ENCODE peak calls at places on chromosome 17, in eight cellular contexts. One of them, this sample, is unnamed.

GRCh38 chr17:4010754-4011153 is 46.5 kb upstream of the ATP2A3 start:
- DNase-seq in hippocampal formation: no peak
- DNase-seq in cardiac septum: no peak
- DNase-seq in CD4-positive, alpha-beta T cell: no peak
- DNase-seq in activated CD4-positive, alpha-beta T cell treated with anti-CD3 and anti-CD28 coated beads for 1 hour: no peak
- DNase-seq in brain microvascular endothelial cell: no peak
- DNase-seq in activated T-helper 1 cell treated with Interleukin-2 at 50 U/mL for 16 hours: no peak
- DNase-seq in lower leg skin: no peak
- DNase-seq in this sample: no peak

GRCh38 chr17:4369557-4370230 is 3.2 kb upstream of the UBE2G1 start:
- DNase-seq in hippocampal formation: no peak
- DNase-seq in activated CD4-positive, alpha-beta T cell treated with anti-CD3 and anti-CD28 coated beads for 1 hour: no peak
- DNase-seq in cardiac septum: no peak
- DNase-seq in activated T-helper 1 cell treated with Interleukin-2 at 50 U/mL for 16 hours: no peak
- DNase-seq in CD4-positive, alpha-beta T cell: no peak
- DNase-seq in lower leg skin: no peak
- DNase-seq in brain microvascular endothelial cell: no peak
- DNase-seq in this sample: no peak

GRCh38 chr17:7631398-7632380 is 1.8 kb downstream of the SHBG start:
- DNase-seq in CD4-positive, alpha-beta T cell: no peak
- DNase-seq in activated CD4-positive, alpha-beta T cell treated with anti-CD3 and anti-CD28 coated beads for 1 hour: no peak
- DNase-seq in activated T-helper 1 cell treated with Interleukin-2 at 50 U/mL for 16 hours: no peak
- DNase-seq in hippocampal formation: no peak
- DNase-seq in lower leg skin: no peak
- DNase-seq in brain microvascular endothelial cell: no peak
- DNase-seq in cardiac septum: no peak
- DNase-seq in this sample: no peak

GRCh38 chr17:78237403-78238012 is 6.1 kb downstream of the TMEM235 start:
- DNase-seq in cardiac septum: no peak
- DNase-seq in brain microvascular endothelial cell: no peak
- DNase-seq in CD4-positive, alpha-beta T cell: no peak
- DNase-seq in activated T-helper 1 cell treated with Interleukin-2 at 50 U/mL for 16 hours: no peak
- DNase-seq in activated CD4-positive, alpha-beta T cell treated with anti-CD3 and anti-CD28 coated beads for 1 hour: no peak
- DNase-seq in hippocampal formation: peak
- DNase-seq in lower leg skin: no peak
- DNase-seq in this sample: no peak

GRCh38 chr17:70447588-70447987 is 278.3 kb downstream of the KCNJ2 start:
- DNase-seq in brain microvascular endothelial cell: no peak
- DNase-seq in activated T-helper 1 cell treated with Interleukin-2 at 50 U/mL for 16 hours: no peak
- DNase-seq in hippocampal formation: no peak
- DNase-seq in activated CD4-positive, alpha-beta T cell treated with anti-CD3 and anti-CD28 coated beads for 1 hour: no peak
- DNase-seq in lower leg skin: no peak
- DNase-seq in CD4-positive, alpha-beta T cell: no peak
- DNase-seq in cardiac septum: no peak
- DNase-seq in this sample: no peak

GRCh38 chr17:8124350-8125195 is 667 bp upstream of the HES7 start:
- DNase-seq in cardiac septum: no peak
- DNase-seq in activated T-helper 1 cell treated with Interleukin-2 at 50 U/mL for 16 hours: no peak
- DNase-seq in brain microvascular endothelial cell: no peak
- DNase-seq in activated CD4-positive, alpha-beta T cell treated with anti-CD3 and anti-CD28 coated beads for 1 hour: no peak
- DNase-seq in hippocampal formation: no peak
- DNase-seq in lower leg skin: no peak
- DNase-seq in CD4-positive, alpha-beta T cell: no peak
- DNase-seq in this sample: no peak

GRCh38 chr17:50199651-50200446 is 1.6 kb downstream of the COL1A1 start:
- DNase-seq in hippocampal formation: no peak
- DNase-seq in activated CD4-positive, alpha-beta T cell treated with anti-CD3 and anti-CD28 coated beads for 1 hour: peak
- DNase-seq in CD4-positive, alpha-beta T cell: peak
- DNase-seq in cardiac septum: peak
- DNase-seq in activated T-helper 1 cell treated with Interleukin-2 at 50 U/mL for 16 hours: peak
- DNase-seq in brain microvascular endothelial cell: peak
- DNase-seq in lower leg skin: peak
- DNase-seq in this sample: peak

GRCh38 chr17:70310251-70310672 is 140.9 kb downstream of the KCNJ2 start:
- DNase-seq in activated CD4-positive, alpha-beta T cell treated with anti-CD3 and anti-CD28 coated beads for 1 hour: no peak
- DNase-seq in CD4-positive, alpha-beta T cell: no peak
- DNase-seq in brain microvascular endothelial cell: no peak
- DNase-seq in activated T-helper 1 cell treated with Interleukin-2 at 50 U/mL for 16 hours: no peak
- DNase-seq in cardiac septum: no peak
- DNase-seq in hippocampal formation: no peak
- DNase-seq in lower leg skin: no peak
- DNase-seq in this sample: peak

GRCh38 chr17:78434455-78435329 is 56.2 kb downstream of the PGS1 start:
- DNase-seq in CD4-positive, alpha-beta T cell: no peak
- DNase-seq in activated T-helper 1 cell treated with Interleukin-2 at 50 U/mL for 16 hours: no peak
- DNase-seq in hippocampal formation: no peak
- DNase-seq in brain microvascular endothelial cell: no peak
- DNase-seq in activated CD4-positive, alpha-beta T cell treated with anti-CD3 and anti-CD28 coated beads for 1 hour: no peak
- DNase-seq in cardiac septum: no peak
- DNase-seq in lower leg skin: no peak
- DNase-seq in this sample: no peak

GRCh38 chr17:42315402-42316156 is 27.3 kb downstream of the STAT5A start:
- DNase-seq in brain microvascular endothelial cell: no peak
- DNase-seq in hippocampal formation: no peak
- DNase-seq in activated T-helper 1 cell treated with Interleukin-2 at 50 U/mL for 16 hours: no peak
- DNase-seq in cardiac septum: no peak
- DNase-seq in activated CD4-positive, alpha-beta T cell treated with anti-CD3 and anti-CD28 coated beads for 1 hour: no peak
- DNase-seq in lower leg skin: no peak
- DNase-seq in CD4-positive, alpha-beta T cell: no peak
- DNase-seq in this sample: no peak

GRCh38 chr17:41439375-41439774 is 1.4 kb downstream of the KRT38 start:
- DNase-seq in hippocampal formation: no peak
- DNase-seq in activated T-helper 1 cell treated with Interleukin-2 at 50 U/mL for 16 hours: no peak
- DNase-seq in lower leg skin: no peak
- DNase-seq in activated CD4-positive, alpha-beta T cell treated with anti-CD3 and anti-CD28 coated beads for 1 hour: no peak
- DNase-seq in cardiac septum: no peak
- DNase-seq in CD4-positive, alpha-beta T cell: no peak
- DNase-seq in brain microvascular endothelial cell: no peak
- DNase-seq in this sample: no peak

GRCh38 chr17:43517161-43517560 is 29.0 kb downstream of the ETV4 start:
- DNase-seq in brain microvascular endothelial cell: peak
- DNase-seq in CD4-positive, alpha-beta T cell: no peak
- DNase-seq in activated T-helper 1 cell treated with Interleukin-2 at 50 U/mL for 16 hours: no peak
- DNase-seq in activated CD4-positive, alpha-beta T cell treated with anti-CD3 and anti-CD28 coated beads for 1 hour: no peak
- DNase-seq in cardiac septum: no peak
- DNase-seq in lower leg skin: peak
- DNase-seq in hippocampal formation: no peak
- DNase-seq in this sample: no peak

GRCh38 chr17:4933646-4934045 is 1.6 kb downstream of the GP1BA start:
- DNase-seq in cardiac septum: no peak
- DNase-seq in brain microvascular endothelial cell: no peak
- DNase-seq in lower leg skin: no peak
- DNase-seq in CD4-positive, alpha-beta T cell: no peak
- DNase-seq in activated CD4-positive, alpha-beta T cell treated with anti-CD3 and anti-CD28 coated beads for 1 hour: no peak
- DNase-seq in activated T-helper 1 cell treated with Interleukin-2 at 50 U/mL for 16 hours: no peak
- DNase-seq in hippocampal formation: no peak
- DNase-seq in this sample: no peak

GRCh38 chr17:17350491-17351355 is 47.5 kb downstream of the NT5M start:
- DNase-seq in brain microvascular endothelial cell: peak
- DNase-seq in activated T-helper 1 cell treated with Interleukin-2 at 50 U/mL for 16 hours: no peak
- DNase-seq in hippocampal formation: no peak
- DNase-seq in lower leg skin: peak
- DNase-seq in activated CD4-positive, alpha-beta T cell treated with anti-CD3 and anti-CD28 coated beads for 1 hour: no peak
- DNase-seq in CD4-positive, alpha-beta T cell: no peak
- DNase-seq in cardiac septum: peak
- DNase-seq in this sample: no peak

GRCh38 chr17:49259663-49260010 is 29.1 kb upstream of the PHOSPHO1 start:
- DNase-seq in activated CD4-positive, alpha-beta T cell treated with anti-CD3 and anti-CD28 coated beads for 1 hour: no peak
- DNase-seq in cardiac septum: peak
- DNase-seq in CD4-positive, alpha-beta T cell: no peak
- DNase-seq in hippocampal formation: no peak
- DNase-seq in activated T-helper 1 cell treated with Interleukin-2 at 50 U/mL for 16 hours: no peak
- DNase-seq in lower leg skin: no peak
- DNase-seq in brain microvascular endothelial cell: no peak
- DNase-seq in this sample: no peak

GRCh38 chr17:9021985-9022552 is 759 bp downstream of the NTN1 start:
- DNase-seq in activated CD4-positive, alpha-beta T cell treated with anti-CD3 and anti-CD28 coated beads for 1 hour: no peak
- DNase-seq in activated T-helper 1 cell treated with Interleukin-2 at 50 U/mL for 16 hours: no peak
- DNase-seq in cardiac septum: no peak
- DNase-seq in hippocampal formation: no peak
- DNase-seq in brain microvascular endothelial cell: no peak
- DNase-seq in lower leg skin: peak
- DNase-seq in CD4-positive, alpha-beta T cell: no peak
- DNase-seq in this sample: peak

GRCh38 chr17:12896386-12896785 is 107.1 kb downstream of the ARHGAP44 start:
- DNase-seq in lower leg skin: no peak
- DNase-seq in brain microvascular endothelial cell: no peak
- DNase-seq in activated T-helper 1 cell treated with Interleukin-2 at 50 U/mL for 16 hours: no peak
- DNase-seq in hippocampal formation: no peak
- DNase-seq in CD4-positive, alpha-beta T cell: no peak
- DNase-seq in activated CD4-positive, alpha-beta T cell treated with anti-CD3 and anti-CD28 coated beads for 1 hour: no peak
- DNase-seq in cardiac septum: no peak
- DNase-seq in this sample: no peak

GRCh38 chr17:54744750-54745149 is 155.9 kb upstream of the TOM1L1 start:
- DNase-seq in activated CD4-positive, alpha-beta T cell treated with anti-CD3 and anti-CD28 coated beads for 1 hour: no peak
- DNase-seq in activated T-helper 1 cell treated with Interleukin-2 at 50 U/mL for 16 hours: no peak
- DNase-seq in hippocampal formation: no peak
- DNase-seq in cardiac septum: no peak
- DNase-seq in lower leg skin: no peak
- DNase-seq in brain microvascular endothelial cell: no peak
- DNase-seq in CD4-positive, alpha-beta T cell: no peak
- DNase-seq in this sample: no peak

GRCh38 chr17:46045639-46046038 is 46.6 kb downstream of the STH start:
- DNase-seq in cardiac septum: no peak
- DNase-seq in lower leg skin: no peak
- DNase-seq in hippocampal formation: no peak
- DNase-seq in activated T-helper 1 cell treated with Interleukin-2 at 50 U/mL for 16 hours: no peak
- DNase-seq in activated CD4-positive, alpha-beta T cell treated with anti-CD3 and anti-CD28 coated beads for 1 hour: no peak
- DNase-seq in brain microvascular endothelial cell: no peak
- DNase-seq in CD4-positive, alpha-beta T cell: no peak
- DNase-seq in this sample: peak

GRCh38 chr17:45902892-45903346 is 8.6 kb downstream of the MAPT start:
- DNase-seq in activated CD4-positive, alpha-beta T cell treated with anti-CD3 and anti-CD28 coated beads for 1 hour: no peak
- DNase-seq in cardiac septum: no peak
- DNase-seq in activated T-helper 1 cell treated with Interleukin-2 at 50 U/mL for 16 hours: no peak
- DNase-seq in hippocampal formation: no peak
- DNase-seq in lower leg skin: no peak
- DNase-seq in brain microvascular endothelial cell: no peak
- DNase-seq in CD4-positive, alpha-beta T cell: no peak
- DNase-seq in this sample: no peak

GRCh38 chr17:32185875-32186274 is 43.6 kb downstream of the RHOT1 start:
- DNase-seq in lower leg skin: no peak
- DNase-seq in activated CD4-positive, alpha-beta T cell treated with anti-CD3 and anti-CD28 coated beads for 1 hour: no peak
- DNase-seq in hippocampal formation: no peak
- DNase-seq in cardiac septum: no peak
- DNase-seq in brain microvascular endothelial cell: no peak
- DNase-seq in CD4-positive, alpha-beta T cell: no peak
- DNase-seq in activated T-helper 1 cell treated with Interleukin-2 at 50 U/mL for 16 hours: no peak
- DNase-seq in this sample: no peak

GRCh38 chr17:57954421-57955182 is 610 bp downstream of the CUEDC1 start:
- DNase-seq in CD4-positive, alpha-beta T cell: no peak
- DNase-seq in lower leg skin: peak
- DNase-seq in activated CD4-positive, alpha-beta T cell treated with anti-CD3 and anti-CD28 coated beads for 1 hour: no peak
- DNase-seq in brain microvascular endothelial cell: no peak
- DNase-seq in cardiac septum: peak
- DNase-seq in activated T-helper 1 cell treated with Interleukin-2 at 50 U/mL for 16 hours: no peak
- DNase-seq in hippocampal formation: peak
- DNase-seq in this sample: peak

GRCh38 chr17:65664296-65664695 is 102.8 kb upstream of the AXIN2 start:
- DNase-seq in activated CD4-positive, alpha-beta T cell treated with anti-CD3 and anti-CD28 coated beads for 1 hour: no peak
- DNase-seq in lower leg skin: no peak
- DNase-seq in activated T-helper 1 cell treated with Interleukin-2 at 50 U/mL for 16 hours: no peak
- DNase-seq in cardiac septum: no peak
- DNase-seq in hippocampal formation: no peak
- DNase-seq in brain microvascular endothelial cell: peak
- DNase-seq in CD4-positive, alpha-beta T cell: no peak
- DNase-seq in this sample: no peak

GRCh38 chr17:6153416-6153815 is 83.2 kb downstream of the WSCD1 start:
- DNase-seq in lower leg skin: no peak
- DNase-seq in activated T-helper 1 cell treated with Interleukin-2 at 50 U/mL for 16 hours: no peak
- DNase-seq in cardiac septum: no peak
- DNase-seq in activated CD4-positive, alpha-beta T cell treated with anti-CD3 and anti-CD28 coated beads for 1 hour: no peak
- DNase-seq in CD4-positive, alpha-beta T cell: no peak
- DNase-seq in hippocampal formation: no peak
- DNase-seq in brain microvascular endothelial cell: no peak
- DNase-seq in this sample: no peak

GRCh38 chr17:81519284-81520020 is 6.9 kb upstream of the ACTG1 start:
- DNase-seq in cardiac septum: peak
- DNase-seq in activated T-helper 1 cell treated with Interleukin-2 at 50 U/mL for 16 hours: peak
- DNase-seq in hippocampal formation: no peak
- DNase-seq in activated CD4-positive, alpha-beta T cell treated with anti-CD3 and anti-CD28 coated beads for 1 hour: peak
- DNase-seq in CD4-positive, alpha-beta T cell: peak
- DNase-seq in lower leg skin: no peak
- DNase-seq in brain microvascular endothelial cell: no peak
- DNase-seq in this sample: peak

GRCh38 chr17:80941171-80941570 is 50.5 kb upstream of the CHMP6 start:
- DNase-seq in activated CD4-positive, alpha-beta T cell treated with anti-CD3 and anti-CD28 coated beads for 1 hour: no peak
- DNase-seq in cardiac septum: no peak
- DNase-seq in hippocampal formation: no peak
- DNase-seq in brain microvascular endothelial cell: no peak
- DNase-seq in CD4-positive, alpha-beta T cell: no peak
- DNase-seq in lower leg skin: no peak
- DNase-seq in activated T-helper 1 cell treated with Interleukin-2 at 50 U/mL for 16 hours: no peak
- DNase-seq in this sample: no peak

GRCh38 chr17:44197980-44198720 is 1.5 kb downstream of the ATXN7L3 start:
- DNase-seq in activated CD4-positive, alpha-beta T cell treated with anti-CD3 and anti-CD28 coated beads for 1 hour: no peak
- DNase-seq in activated T-helper 1 cell treated with Interleukin-2 at 50 U/mL for 16 hours: peak
- DNase-seq in brain microvascular endothelial cell: no peak
- DNase-seq in hippocampal formation: no peak
- DNase-seq in CD4-positive, alpha-beta T cell: peak
- DNase-seq in cardiac septum: no peak
- DNase-seq in lower leg skin: no peak
- DNase-seq in this sample: peak

GRCh38 chr17:68381076-68381900 is 76.0 kb downstream of the WIPI1 start:
- DNase-seq in hippocampal formation: no peak
- DNase-seq in lower leg skin: no peak
- DNase-seq in activated T-helper 1 cell treated with Interleukin-2 at 50 U/mL for 16 hours: no peak
- DNase-seq in brain microvascular endothelial cell: peak
- DNase-seq in CD4-positive, alpha-beta T cell: no peak
- DNase-seq in cardiac septum: no peak
- DNase-seq in activated CD4-positive, alpha-beta T cell treated with anti-CD3 and anti-CD28 coated beads for 1 hour: no peak
- DNase-seq in this sample: peak

GRCh38 chr17:81272616-81273015 is 22.5 kb downstream of the SLC38A10 start:
- DNase-seq in activated T-helper 1 cell treated with Interleukin-2 at 50 U/mL for 16 hours: no peak
- DNase-seq in brain microvascular endothelial cell: no peak
- DNase-seq in lower leg skin: no peak
- DNase-seq in hippocampal formation: no peak
- DNase-seq in activated CD4-positive, alpha-beta T cell treated with anti-CD3 and anti-CD28 coated beads for 1 hour: no peak
- DNase-seq in cardiac septum: no peak
- DNase-seq in CD4-positive, alpha-beta T cell: no peak
- DNase-seq in this sample: no peak

GRCh38 chr17:81339502-81340296 is 44.6 kb upstream of the SLC38A10 start:
- DNase-seq in activated CD4-positive, alpha-beta T cell treated with anti-CD3 and anti-CD28 coated beads for 1 hour: no peak
- DNase-seq in CD4-positive, alpha-beta T cell: no peak
- DNase-seq in activated T-helper 1 cell treated with Interleukin-2 at 50 U/mL for 16 hours: no peak
- DNase-seq in lower leg skin: peak
- DNase-seq in brain microvascular endothelial cell: no peak
- DNase-seq in cardiac septum: no peak
- DNase-seq in hippocampal formation: no peak
- DNase-seq in this sample: no peak

GRCh38 chr17:66944365-66945203 is 19.9 kb upstream of the CACNG4 start:
- DNase-seq in hippocampal formation: no peak
- DNase-seq in cardiac septum: peak
- DNase-seq in lower leg skin: no peak
- DNase-seq in activated T-helper 1 cell treated with Interleukin-2 at 50 U/mL for 16 hours: no peak
- DNase-seq in CD4-positive, alpha-beta T cell: no peak
- DNase-seq in brain microvascular endothelial cell: no peak
- DNase-seq in activated CD4-positive, alpha-beta T cell treated with anti-CD3 and anti-CD28 coated beads for 1 hour: no peak
- DNase-seq in this sample: peak

GRCh38 chr17:2244545-2245525 is 58.8 kb downstream of the SMG6 start:
- DNase-seq in cardiac septum: peak
- DNase-seq in brain microvascular endothelial cell: peak
- DNase-seq in CD4-positive, alpha-beta T cell: peak
- DNase-seq in lower leg skin: peak
- DNase-seq in activated T-helper 1 cell treated with Interleukin-2 at 50 U/mL for 16 hours: peak
- DNase-seq in activated CD4-positive, alpha-beta T cell treated with anti-CD3 and anti-CD28 coated beads for 1 hour: peak
- DNase-seq in hippocampal formation: peak
- DNase-seq in this sample: peak

GRCh38 chr17:6857904-6858303 is 26.4 kb upstream of the TEKT1 start:
- DNase-seq in cardiac septum: no peak
- DNase-seq in hippocampal formation: no peak
- DNase-seq in CD4-positive, alpha-beta T cell: no peak
- DNase-seq in brain microvascular endothelial cell: no peak
- DNase-seq in lower leg skin: no peak
- DNase-seq in activated T-helper 1 cell treated with Interleukin-2 at 50 U/mL for 16 hours: no peak
- DNase-seq in activated CD4-positive, alpha-beta T cell treated with anti-CD3 and anti-CD28 coated beads for 1 hour: no peak
- DNase-seq in this sample: no peak

GRCh38 chr17:13074026-13074425 is 56.2 kb upstream of the ELAC2 start:
- DNase-seq in lower leg skin: peak
- DNase-seq in activated CD4-positive, alpha-beta T cell treated with anti-CD3 and anti-CD28 coated beads for 1 hour: no peak
- DNase-seq in brain microvascular endothelial cell: peak
- DNase-seq in CD4-positive, alpha-beta T cell: no peak
- DNase-seq in activated T-helper 1 cell treated with Interleukin-2 at 50 U/mL for 16 hours: no peak
- DNase-seq in cardiac septum: no peak
- DNase-seq in hippocampal formation: no peak
- DNase-seq in this sample: peak